ENCODE peak calls at places on chromosome 12, in six cellular contexts. One of them, this sample, is unnamed.

GRCh38 chr12:94689002-94689645 is 38.8 kb upstream of the TMCC3 start:
- DNase-seq in fibroblast of the aortic adventitia: peak
- DNase-seq in heart right ventricle: no peak
- DNase-seq in retinal pigment epithelial cell: no peak
- DNase-seq in glutamatergic neuron: no peak
- DNase-seq in fibroblast of pulmonary artery: peak
- DNase-seq in this sample: no peak

GRCh38 chr12:50642035-50642451 is 121.9 kb upstream of the ATF1 start:
- DNase-seq in fibroblast of the aortic adventitia: peak
- DNase-seq in heart right ventricle: no peak
- DNase-seq in fibroblast of pulmonary artery: peak
- DNase-seq in retinal pigment epithelial cell: no peak
- DNase-seq in glutamatergic neuron: no peak
- DNase-seq in this sample: no peak

GRCh38 chr12:100163416-100164152 is 20.9 kb upstream of the BLTP3B start:
- DNase-seq in retinal pigment epithelial cell: peak
- DNase-seq in fibroblast of pulmonary artery: peak
- DNase-seq in heart right ventricle: peak
- DNase-seq in fibroblast of the aortic adventitia: peak
- DNase-seq in glutamatergic neuron: peak
- DNase-seq in this sample: peak

GRCh38 chr12:98572010-98572409 is 21.5 kb upstream of the SLC25A3 start:
- DNase-seq in fibroblast of pulmonary artery: peak
- DNase-seq in retinal pigment epithelial cell: no peak
- DNase-seq in glutamatergic neuron: no peak
- DNase-seq in heart right ventricle: no peak
- DNase-seq in fibroblast of the aortic adventitia: no peak
- DNase-seq in this sample: no peak

GRCh38 chr12:95741635-95742034 is 48.9 kb downstream of the NTN4 start:
- DNase-seq in fibroblast of pulmonary artery: no peak
- DNase-seq in heart right ventricle: no peak
- DNase-seq in fibroblast of the aortic adventitia: no peak
- DNase-seq in retinal pigment epithelial cell: no peak
- DNase-seq in glutamatergic neuron: no peak
- DNase-seq in this sample: no peak

GRCh38 chr12:21353487-21353886 is 18.8 kb upstream of the SLCO1A2 start:
- DNase-seq in fibroblast of pulmonary artery: no peak
- DNase-seq in retinal pigment epithelial cell: no peak
- DNase-seq in heart right ventricle: no peak
- DNase-seq in glutamatergic neuron: no peak
- DNase-seq in fibroblast of the aortic adventitia: no peak
- DNase-seq in this sample: no peak

GRCh38 chr12:80580254-80580653 is 127.2 kb upstream of the MYF6 start:
- DNase-seq in fibroblast of pulmonary artery: peak
- DNase-seq in heart right ventricle: no peak
- DNase-seq in glutamatergic neuron: no peak
- DNase-seq in fibroblast of the aortic adventitia: peak
- DNase-seq in retinal pigment epithelial cell: peak
- DNase-seq in this sample: no peak

GRCh38 chr12:110109037-110109836 is 14.9 kb upstream of the IFT81 start:
- DNase-seq in retinal pigment epithelial cell: peak
- DNase-seq in glutamatergic neuron: no peak
- DNase-seq in fibroblast of pulmonary artery: peak
- DNase-seq in heart right ventricle: peak
- DNase-seq in fibroblast of the aortic adventitia: peak
- DNase-seq in this sample: no peak

GRCh38 chr12:3134526-3135135 is 57.5 kb downstream of the TSPAN9 start:
- DNase-seq in glutamatergic neuron: no peak
- DNase-seq in fibroblast of the aortic adventitia: no peak
- DNase-seq in retinal pigment epithelial cell: no peak
- DNase-seq in fibroblast of pulmonary artery: no peak
- DNase-seq in heart right ventricle: no peak
- DNase-seq in this sample: no peak

GRCh38 chr12:15774819-15775218 is 14.4 kb downstream of the EPS8 start:
- DNase-seq in heart right ventricle: no peak
- DNase-seq in glutamatergic neuron: no peak
- DNase-seq in retinal pigment epithelial cell: no peak
- DNase-seq in fibroblast of pulmonary artery: no peak
- DNase-seq in fibroblast of the aortic adventitia: peak
- DNase-seq in this sample: no peak

GRCh38 chr12:126343352-126343751 is 1278.1 kb downstream of the AACS start:
- DNase-seq in fibroblast of pulmonary artery: no peak
- DNase-seq in retinal pigment epithelial cell: no peak
- DNase-seq in heart right ventricle: no peak
- DNase-seq in fibroblast of the aortic adventitia: no peak
- DNase-seq in glutamatergic neuron: no peak
- DNase-seq in this sample: no peak

GRCh38 chr12:32493282-32493681 is 93.9 kb downstream of the FGD4 start:
- DNase-seq in retinal pigment epithelial cell: no peak
- DNase-seq in fibroblast of pulmonary artery: no peak
- DNase-seq in fibroblast of the aortic adventitia: no peak
- DNase-seq in heart right ventricle: no peak
- DNase-seq in glutamatergic neuron: no peak
- DNase-seq in this sample: no peak

GRCh38 chr12:88409257-88409656 is 171.0 kb downstream of the KITLG start:
- DNase-seq in fibroblast of the aortic adventitia: no peak
- DNase-seq in glutamatergic neuron: no peak
- DNase-seq in heart right ventricle: no peak
- DNase-seq in fibroblast of pulmonary artery: no peak
- DNase-seq in retinal pigment epithelial cell: no peak
- DNase-seq in this sample: no peak

GRCh38 chr12:75548879-75549278 is 37.5 kb upstream of the KRR1 start:
- DNase-seq in fibroblast of pulmonary artery: no peak
- DNase-seq in retinal pigment epithelial cell: no peak
- DNase-seq in heart right ventricle: no peak
- DNase-seq in glutamatergic neuron: no peak
- DNase-seq in fibroblast of the aortic adventitia: no peak
- DNase-seq in this sample: no peak

GRCh38 chr12:71648537-71648936 is 15.1 kb downstream of the ZFC3H1 start:
- DNase-seq in retinal pigment epithelial cell: no peak
- DNase-seq in fibroblast of the aortic adventitia: no peak
- DNase-seq in fibroblast of pulmonary artery: no peak
- DNase-seq in heart right ventricle: no peak
- DNase-seq in glutamatergic neuron: no peak
- DNase-seq in this sample: no peak

GRCh38 chr12:72268386-72268785 is 3.8 kb upstream of the TRHDE start:
- DNase-seq in fibroblast of pulmonary artery: no peak
- DNase-seq in retinal pigment epithelial cell: no peak
- DNase-seq in fibroblast of the aortic adventitia: no peak
- DNase-seq in glutamatergic neuron: no peak
- DNase-seq in heart right ventricle: no peak
- DNase-seq in this sample: no peak

GRCh38 chr12:83893101-83893500 is 1019.5 kb downstream of the SLC6A15 start:
- DNase-seq in retinal pigment epithelial cell: no peak
- DNase-seq in heart right ventricle: no peak
- DNase-seq in fibroblast of the aortic adventitia: no peak
- DNase-seq in glutamatergic neuron: no peak
- DNase-seq in fibroblast of pulmonary artery: no peak
- DNase-seq in this sample: no peak

GRCh38 chr12:99498756-99499155 is 148.8 kb upstream of the GARIN6 start:
- DNase-seq in retinal pigment epithelial cell: peak
- DNase-seq in fibroblast of pulmonary artery: no peak
- DNase-seq in fibroblast of the aortic adventitia: no peak
- DNase-seq in heart right ventricle: no peak
- DNase-seq in glutamatergic neuron: no peak
- DNase-seq in this sample: no peak

GRCh38 chr12:93062100-93062419 is 133.0 kb upstream of the EEA1 start:
- DNase-seq in glutamatergic neuron: no peak
- DNase-seq in fibroblast of pulmonary artery: no peak
- DNase-seq in retinal pigment epithelial cell: no peak
- DNase-seq in heart right ventricle: no peak
- DNase-seq in fibroblast of the aortic adventitia: no peak
- DNase-seq in this sample: no peak

GRCh38 chr12:78636253-78636855 is 228.2 kb upstream of the SYT1 start:
- DNase-seq in fibroblast of pulmonary artery: peak
- DNase-seq in retinal pigment epithelial cell: no peak
- DNase-seq in fibroblast of the aortic adventitia: peak
- DNase-seq in heart right ventricle: no peak
- DNase-seq in glutamatergic neuron: no peak
- DNase-seq in this sample: no peak

GRCh38 chr12:61357496-61357895 is 902.7 kb upstream of the USP15 start:
- DNase-seq in retinal pigment epithelial cell: no peak
- DNase-seq in fibroblast of the aortic adventitia: no peak
- DNase-seq in heart right ventricle: no peak
- DNase-seq in glutamatergic neuron: no peak
- DNase-seq in fibroblast of pulmonary artery: no peak
- DNase-seq in this sample: no peak

GRCh38 chr12:101962486-101962885 is 85.1 kb downstream of the DRAM1 start:
- DNase-seq in glutamatergic neuron: no peak
- DNase-seq in fibroblast of the aortic adventitia: peak
- DNase-seq in heart right ventricle: no peak
- DNase-seq in fibroblast of pulmonary artery: peak
- DNase-seq in retinal pigment epithelial cell: no peak
- DNase-seq in this sample: no peak

GRCh38 chr12:7994731-7995205 is 37.7 kb upstream of the FOXJ2 start:
- DNase-seq in fibroblast of pulmonary artery: peak
- DNase-seq in retinal pigment epithelial cell: no peak
- DNase-seq in heart right ventricle: no peak
- DNase-seq in glutamatergic neuron: no peak
- DNase-seq in fibroblast of the aortic adventitia: peak
- DNase-seq in this sample: no peak

GRCh38 chr12:45279916-45280547 is 64.1 kb downstream of the ANO6 start:
- DNase-seq in glutamatergic neuron: no peak
- DNase-seq in fibroblast of the aortic adventitia: no peak
- DNase-seq in retinal pigment epithelial cell: no peak
- DNase-seq in fibroblast of pulmonary artery: no peak
- DNase-seq in heart right ventricle: no peak
- DNase-seq in this sample: no peak

GRCh38 chr12:30973830-30974229 is 47.3 kb downstream of the TSPAN11 start:
- DNase-seq in retinal pigment epithelial cell: no peak
- DNase-seq in fibroblast of pulmonary artery: no peak
- DNase-seq in fibroblast of the aortic adventitia: no peak
- DNase-seq in glutamatergic neuron: no peak
- DNase-seq in heart right ventricle: no peak
- DNase-seq in this sample: no peak

GRCh38 chr12:11958216-11959091 is 112.3 kb upstream of the BCL2L14 start:
- DNase-seq in glutamatergic neuron: no peak
- DNase-seq in heart right ventricle: no peak
- DNase-seq in fibroblast of the aortic adventitia: peak
- DNase-seq in retinal pigment epithelial cell: peak
- DNase-seq in fibroblast of pulmonary artery: peak
- DNase-seq in this sample: no peak

GRCh38 chr12:27104546-27104945 is 22.2 kb upstream of the C12orf71 start:
- DNase-seq in fibroblast of pulmonary artery: no peak
- DNase-seq in retinal pigment epithelial cell: no peak
- DNase-seq in glutamatergic neuron: no peak
- DNase-seq in fibroblast of the aortic adventitia: no peak
- DNase-seq in heart right ventricle: no peak
- DNase-seq in this sample: no peak

GRCh38 chr12:52847335-52848102 is 1.3 kb downstream of the KRT78 start:
- DNase-seq in fibroblast of pulmonary artery: peak
- DNase-seq in fibroblast of the aortic adventitia: peak
- DNase-seq in heart right ventricle: no peak
- DNase-seq in retinal pigment epithelial cell: no peak
- DNase-seq in glutamatergic neuron: no peak
- DNase-seq in this sample: no peak

DNA sequence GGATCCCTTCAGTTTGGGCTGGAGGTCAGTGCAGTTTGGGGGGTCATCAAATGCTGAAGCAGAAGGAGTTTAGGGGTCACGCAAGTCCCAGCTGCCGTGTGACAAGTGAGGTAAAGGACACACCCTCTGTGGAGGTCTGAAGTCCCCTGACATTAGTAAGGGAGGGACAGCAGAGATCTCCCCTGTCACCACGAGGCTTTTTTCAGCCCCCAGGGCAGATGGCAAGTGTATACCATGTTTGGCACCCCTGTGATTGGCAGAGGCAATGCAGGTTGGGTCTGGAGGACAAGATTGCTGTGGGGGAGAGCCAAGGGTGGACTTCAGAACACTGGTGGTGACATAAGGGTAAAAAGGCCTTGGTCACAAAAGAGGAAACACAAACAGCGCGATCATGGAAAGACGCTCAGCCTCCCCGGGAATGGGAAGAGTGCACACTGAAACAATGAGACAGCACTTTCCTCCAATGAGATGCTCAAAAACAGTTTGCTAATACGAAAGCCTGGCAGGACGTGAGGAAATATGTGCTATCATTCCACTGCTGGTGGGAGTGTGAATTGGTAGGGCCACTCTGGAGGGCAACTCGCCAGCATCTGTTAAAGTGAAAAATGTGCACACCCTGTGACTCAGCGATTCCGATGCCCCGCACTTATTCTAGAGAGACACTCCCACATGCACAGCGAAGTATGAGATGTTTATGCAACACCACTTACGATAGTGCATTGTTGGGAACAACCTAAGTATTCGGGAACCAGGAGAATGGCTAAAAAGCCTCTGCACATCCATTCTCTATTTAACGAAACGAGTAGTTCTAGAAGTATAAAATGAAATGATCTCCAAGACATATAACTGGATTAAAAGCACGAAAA is 14.4 kb upstream of the CD27 start:
- DNase-seq in fibroblast of the aortic adventitia: peak
- DNase-seq in fibroblast of pulmonary artery: peak
- DNase-seq in glutamatergic neuron: no peak
- DNase-seq in retinal pigment epithelial cell: peak
- DNase-seq in heart right ventricle: peak
- DNase-seq in this sample: no peak
- TF ChIP-seq CTCF in fibroblast of the aortic adventitia: no peak
- TF ChIP-seq CTCF in fibroblast of pulmonary artery: no peak
- TF ChIP-seq CTCF in glutamatergic neuron: no peak
- TF ChIP-seq CTCF in retinal pigment epithelial cell: no peak
- TF ChIP-seq CTCF in heart right ventricle: no peak
- TF ChIP-seq CTCF in this sample: no peak

DNA sequence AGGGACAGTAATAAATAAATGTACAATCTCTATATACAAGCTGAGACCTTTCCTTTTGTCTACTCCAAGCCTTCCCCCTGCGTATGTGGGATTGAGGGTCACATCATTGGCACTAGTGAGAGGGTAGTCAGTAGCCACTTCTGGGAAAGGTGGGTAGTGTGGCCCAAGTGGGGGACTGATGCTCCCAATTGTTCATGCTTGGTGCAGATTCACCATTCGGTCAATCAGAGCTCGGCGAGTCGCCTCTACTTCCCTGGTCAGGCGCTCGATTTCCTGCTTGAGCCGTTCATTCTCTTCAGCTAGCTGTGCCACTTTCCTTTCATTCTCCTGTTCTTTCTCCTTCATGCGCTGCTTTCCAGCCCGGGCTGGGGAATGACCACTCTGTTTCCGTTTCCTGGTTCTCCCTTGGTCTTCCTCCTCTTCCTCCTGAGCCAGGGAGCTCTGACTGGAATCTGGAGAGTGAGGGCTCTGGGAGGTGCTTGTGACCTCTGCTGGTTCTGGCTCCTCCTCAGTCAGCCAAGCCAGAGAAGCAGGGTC is 3.6 kb downstream of the DDIT3 start:
- DNase-seq in heart right ventricle: no peak
- DNase-seq in fibroblast of pulmonary artery: no peak
- DNase-seq in retinal pigment epithelial cell: no peak
- DNase-seq in glutamatergic neuron: no peak
- DNase-seq in fibroblast of the aortic adventitia: no peak
- DNase-seq in this sample: no peak
- TF ChIP-seq CTCF in heart right ventricle: no peak
- TF ChIP-seq CTCF in fibroblast of pulmonary artery: no peak
- TF ChIP-seq CTCF in retinal pigment epithelial cell: no peak
- TF ChIP-seq CTCF in glutamatergic neuron: no peak
- TF ChIP-seq CTCF in fibroblast of the aortic adventitia: no peak
- TF ChIP-seq CTCF in this sample: no peak

GRCh38 chr12:6949063-6949594 is 2.0 kb upstream of the PTPN6 start:
- DNase-seq in fibroblast of pulmonary artery: no peak
- DNase-seq in glutamatergic neuron: no peak
- DNase-seq in heart right ventricle: no peak
- DNase-seq in fibroblast of the aortic adventitia: no peak
- DNase-seq in retinal pigment epithelial cell: no peak
- DNase-seq in this sample: no peak
- TF ChIP-seq CTCF in fibroblast of pulmonary artery: no peak
- TF ChIP-seq CTCF in glutamatergic neuron: no peak
- TF ChIP-seq CTCF in heart right ventricle: no peak
- TF ChIP-seq CTCF in fibroblast of the aortic adventitia: no peak
- TF ChIP-seq CTCF in retinal pigment epithelial cell: peak
- TF ChIP-seq CTCF in this sample: no peak

GRCh38 chr12:54824402-54824801 is 29.9 kb upstream of the MUCL1 start:
- DNase-seq in retinal pigment epithelial cell: no peak
- DNase-seq in heart right ventricle: no peak
- DNase-seq in fibroblast of the aortic adventitia: no peak
- DNase-seq in fibroblast of pulmonary artery: no peak
- DNase-seq in glutamatergic neuron: no peak
- DNase-seq in this sample: no peak
- TF ChIP-seq CTCF in retinal pigment epithelial cell: no peak
- TF ChIP-seq CTCF in heart right ventricle: no peak
- TF ChIP-seq CTCF in fibroblast of the aortic adventitia: peak
- TF ChIP-seq CTCF in fibroblast of pulmonary artery: no peak
- TF ChIP-seq CTCF in glutamatergic neuron: peak
- TF ChIP-seq CTCF in this sample: peak